ENCODE peak calls at places on chromosome 13, in five cellular contexts. One of them, this sample, is unnamed.
A peak's percentile ranks its signal among the peaks of the same experiment; 100 is the strongest.

GRCh38 chr13:100721885-100722512 is 47.4 kb upstream of the TMTC4 start:
- DNase-seq in H9: peak; percentile 56
- DNase-seq in trophoblast cell: peak; percentile 79
- DNase-seq in neuronal stem cell: peak; percentile 51
- DNase-seq in H1: no peak
- DNase-seq in this sample: peak; percentile 53

GRCh38 chr13:101942038-101942437 is 459.8 kb downstream of the FGF14 start:
- DNase-seq in H9: no peak
- DNase-seq in trophoblast cell: peak; percentile 81
- DNase-seq in H1: no peak
- DNase-seq in neuronal stem cell: peak; percentile 54
- DNase-seq in this sample: peak; percentile 44

GRCh38 chr13:39148513-39148961 is 110.3 kb downstream of the NHLRC3 start:
- DNase-seq in neuronal stem cell: no peak
- DNase-seq in H1: no peak
- DNase-seq in H9: no peak
- DNase-seq in trophoblast cell: peak; percentile 81
- DNase-seq in this sample: peak; percentile 88

GRCh38 chr13:22173605-22174004 is 502.7 kb downstream of the FGF9 start:
- DNase-seq in H9: no peak
- DNase-seq in neuronal stem cell: no peak
- DNase-seq in trophoblast cell: peak; percentile 19
- DNase-seq in H1: no peak
- DNase-seq in this sample: peak; percentile 48

GRCh38 chr13:51869921-51870320 is 8.2 kb downstream of the CCDC70 start:
- DNase-seq in H1: no peak
- DNase-seq in trophoblast cell: no peak
- DNase-seq in H9: no peak
- DNase-seq in neuronal stem cell: no peak
- DNase-seq in this sample: no peak

GRCh38 chr13:30696278-30697176 is 38.8 kb upstream of the ALOX5AP start:
- DNase-seq in H1: no peak
- DNase-seq in trophoblast cell: no peak
- DNase-seq in neuronal stem cell: no peak
- DNase-seq in H9: peak; percentile 47
- DNase-seq in this sample: peak; percentile 56

GRCh38 chr13:28357846-28358496 is 137.0 kb downstream of the FLT1 start:
- DNase-seq in neuronal stem cell: no peak
- DNase-seq in H1: no peak
- DNase-seq in trophoblast cell: no peak
- DNase-seq in H9: no peak
- DNase-seq in this sample: peak; percentile 68

GRCh38 chr13:112791662-112792440 is 102.0 kb downstream of the ATP11A start:
- DNase-seq in H9: no peak
- DNase-seq in neuronal stem cell: no peak
- DNase-seq in H1: no peak
- DNase-seq in trophoblast cell: peak; percentile 72
- DNase-seq in this sample: no peak

GRCh38 chr13:52760078-52760477 is 20.5 kb upstream of the CNMD start:
- DNase-seq in neuronal stem cell: no peak
- DNase-seq in H9: no peak
- DNase-seq in trophoblast cell: no peak
- DNase-seq in H1: no peak
- DNase-seq in this sample: no peak

GRCh38 chr13:95317037-95317989 is 16.1 kb upstream of the ABCC4 start:
- DNase-seq in H1: no peak
- DNase-seq in neuronal stem cell: no peak
- DNase-seq in H9: no peak
- DNase-seq in trophoblast cell: no peak
- DNase-seq in this sample: peak; percentile 75

GRCh38 chr13:32951580-32951979 is 64.6 kb upstream of the KL start:
- DNase-seq in H1: no peak
- DNase-seq in trophoblast cell: no peak
- DNase-seq in H9: no peak
- DNase-seq in neuronal stem cell: no peak
- DNase-seq in this sample: no peak

GRCh38 chr13:36288794-36289391 is 8.7 kb downstream of the CCDC169 start:
- DNase-seq in neuronal stem cell: peak; percentile 9
- DNase-seq in H9: no peak
- DNase-seq in trophoblast cell: no peak
- DNase-seq in H1: no peak
- DNase-seq in this sample: no peak

GRCh38 chr13:67438465-67438864 is 208.3 kb upstream of the PCDH9 start:
- DNase-seq in H1: no peak
- DNase-seq in H9: no peak
- DNase-seq in neuronal stem cell: peak; percentile 8
- DNase-seq in trophoblast cell: no peak
- DNase-seq in this sample: no peak

GRCh38 chr13:94996445-94996844 is 284.1 kb upstream of the SOX21 start:
- DNase-seq in neuronal stem cell: no peak
- DNase-seq in H1: no peak
- DNase-seq in trophoblast cell: no peak
- DNase-seq in H9: no peak
- DNase-seq in this sample: no peak

GRCh38 chr13:35851238-35851814 is 279.9 kb downstream of the DCLK1 start:
- DNase-seq in trophoblast cell: no peak
- DNase-seq in H9: no peak
- DNase-seq in neuronal stem cell: no peak
- DNase-seq in H1: no peak
- DNase-seq in this sample: no peak

GRCh38 chr13:25847145-25847544 is 204.7 kb downstream of the SHISA2 start:
- DNase-seq in H9: no peak
- DNase-seq in H1: no peak
- DNase-seq in trophoblast cell: no peak
- DNase-seq in neuronal stem cell: no peak
- DNase-seq in this sample: no peak

GRCh38 chr13:39418424-39418823 is 184.6 kb downstream of the LHFPL6 start:
- DNase-seq in H1: no peak
- DNase-seq in neuronal stem cell: no peak
- DNase-seq in H9: no peak
- DNase-seq in trophoblast cell: no peak
- DNase-seq in this sample: no peak

GRCh38 chr13:67951431-67951830 is 721.3 kb upstream of the PCDH9 start:
- DNase-seq in H9: no peak
- DNase-seq in trophoblast cell: no peak
- DNase-seq in H1: no peak
- DNase-seq in neuronal stem cell: no peak
- DNase-seq in this sample: no peak

GRCh38 chr13:33258437-33259193 is 26.9 kb downstream of the STARD13 start:
- DNase-seq in neuronal stem cell: no peak
- DNase-seq in H9: no peak
- DNase-seq in trophoblast cell: peak; percentile 38
- DNase-seq in H1: no peak
- DNase-seq in this sample: peak; percentile 78

GRCh38 chr13:27712421-27712820 is 79.9 kb upstream of the GSX1 start:
- DNase-seq in neuronal stem cell: no peak
- DNase-seq in trophoblast cell: peak; percentile 4
- DNase-seq in H1: no peak
- DNase-seq in H9: no peak
- DNase-seq in this sample: peak; percentile 21

GRCh38 chr13:97072297-97072696 is 78.0 kb upstream of the OXGR1 start:
- DNase-seq in H1: no peak
- DNase-seq in trophoblast cell: no peak
- DNase-seq in neuronal stem cell: no peak
- DNase-seq in H9: no peak
- DNase-seq in this sample: no peak

GRCh38 chr13:97067342-97067895 is 73.1 kb upstream of the OXGR1 start:
- DNase-seq in H9: no peak
- DNase-seq in trophoblast cell: peak; percentile 30
- DNase-seq in H1: no peak
- DNase-seq in neuronal stem cell: no peak
- DNase-seq in this sample: peak; percentile 33

GRCh38 chr13:97074618-97075017 is 80.3 kb upstream of the OXGR1 start:
- DNase-seq in H9: no peak
- DNase-seq in neuronal stem cell: no peak
- DNase-seq in trophoblast cell: no peak
- DNase-seq in H1: no peak
- DNase-seq in this sample: no peak

GRCh38 chr13:97068146-97068545 is 73.9 kb upstream of the OXGR1 start:
- DNase-seq in H1: no peak
- DNase-seq in trophoblast cell: peak; percentile 11
- DNase-seq in neuronal stem cell: no peak
- DNase-seq in H9: no peak
- DNase-seq in this sample: peak; percentile 54

GRCh38 chr13:97068964-97069815 is 74.9 kb upstream of the OXGR1 start:
- DNase-seq in H1: no peak
- DNase-seq in H9: no peak
- DNase-seq in trophoblast cell: peak; percentile 58
- DNase-seq in neuronal stem cell: no peak
- DNase-seq in this sample: no peak
- H2BK12ac ChIP-seq in H1: no peak overlapping the region
- H2BK12ac ChIP-seq in H9: no peak overlapping the region
- H2BK12ac ChIP-seq in trophoblast cell: no peak overlapping the region
- H2BK12ac ChIP-seq in neuronal stem cell: no peak overlapping the region
- H2BK12ac ChIP-seq in this sample: no peak overlapping the region

DNA sequence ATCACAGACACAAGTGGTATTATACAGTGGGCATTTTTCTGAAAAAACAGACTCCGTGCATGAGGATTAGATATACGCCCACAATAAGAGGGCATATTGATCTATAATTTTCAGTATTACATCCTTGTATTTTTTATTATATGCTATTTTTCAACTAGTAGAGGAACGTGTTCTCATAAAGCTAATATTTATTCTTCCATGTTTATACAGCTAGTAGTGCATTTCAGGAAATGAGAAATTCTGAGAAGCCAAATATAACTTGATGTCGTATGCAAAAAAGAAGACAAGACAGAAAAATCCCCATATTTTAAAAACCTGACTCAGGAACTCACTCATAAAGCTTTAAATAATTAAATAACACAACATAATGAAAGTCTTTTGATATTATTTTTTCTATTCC is 308.6 kb downstream of the ENOX1 start:
- DNase-seq in neuronal stem cell: no peak
- DNase-seq in trophoblast cell: no peak
- DNase-seq in H1: no peak
- DNase-seq in H9: no peak
- DNase-seq in this sample: no peak
- H2BK12ac ChIP-seq in neuronal stem cell: no peak overlapping the region
- H2BK12ac ChIP-seq in trophoblast cell: no peak overlapping the region
- H2BK12ac ChIP-seq in H1: no peak overlapping the region
- H2BK12ac ChIP-seq in H9: no peak overlapping the region
- H2BK12ac ChIP-seq in this sample: no peak overlapping the region

GRCh38 chr13:63337041-63337440 is 1921.4 kb upstream of the PCDH20 start:
- DNase-seq in H1: no peak
- DNase-seq in trophoblast cell: no peak
- DNase-seq in H9: no peak
- DNase-seq in neuronal stem cell: no peak
- DNase-seq in this sample: no peak
- H2BK12ac ChIP-seq in H1: no peak overlapping the region
- H2BK12ac ChIP-seq in trophoblast cell: no peak overlapping the region
- H2BK12ac ChIP-seq in H9: no peak overlapping the region
- H2BK12ac ChIP-seq in neuronal stem cell: no peak overlapping the region
- H2BK12ac ChIP-seq in this sample: no peak overlapping the region

GRCh38 chr13:98856983-98857382 is 104.5 kb upstream of the SLC15A1 start:
- DNase-seq in trophoblast cell: no peak
- DNase-seq in H1: no peak
- DNase-seq in H9: no peak
- DNase-seq in neuronal stem cell: no peak
- DNase-seq in this sample: no peak

GRCh38 chr13:98854448-98854847 is 102.0 kb upstream of the SLC15A1 start:
- DNase-seq in H9: no peak
- DNase-seq in neuronal stem cell: no peak
- DNase-seq in trophoblast cell: no peak
- DNase-seq in H1: no peak
- DNase-seq in this sample: no peak

GRCh38 chr13:98860491-98860890 is 108.0 kb upstream of the SLC15A1 start:
- DNase-seq in H9: no peak
- DNase-seq in trophoblast cell: no peak
- DNase-seq in H1: no peak
- DNase-seq in neuronal stem cell: no peak
- DNase-seq in this sample: no peak

GRCh38 chr13:98853791-98854191 is 101.3 kb upstream of the SLC15A1 start:
- DNase-seq in H9: no peak
- DNase-seq in H1: no peak
- DNase-seq in neuronal stem cell: no peak
- DNase-seq in trophoblast cell: no peak
- DNase-seq in this sample: peak; percentile 53

DNA sequence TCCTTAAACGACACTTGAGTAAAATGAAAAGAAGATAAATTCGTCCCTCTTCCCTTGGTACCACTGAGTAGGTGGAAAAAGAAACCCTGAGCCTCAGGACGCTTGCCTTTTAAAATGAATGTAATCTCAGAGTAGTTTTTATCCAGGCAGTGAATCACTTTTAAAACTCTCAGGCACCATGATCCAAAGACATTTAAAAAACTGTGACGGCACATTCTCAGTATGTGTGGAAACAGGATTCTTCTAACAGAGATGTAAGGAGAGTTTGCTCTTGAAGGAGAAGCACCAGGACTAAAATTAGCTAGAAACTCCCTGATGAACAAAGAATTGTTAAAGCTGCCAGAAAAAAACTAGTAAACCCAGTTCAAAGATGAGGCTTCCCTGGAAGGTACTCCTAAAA is 105.7 kb upstream of the SLC15A1 start:
- DNase-seq in H1: no peak
- DNase-seq in H9: no peak
- DNase-seq in trophoblast cell: no peak
- DNase-seq in neuronal stem cell: no peak
- DNase-seq in this sample: no peak
- H2BK12ac ChIP-seq in H1: no peak overlapping the region
- H2BK12ac ChIP-seq in H9: no peak overlapping the region
- H2BK12ac ChIP-seq in trophoblast cell: no peak overlapping the region
- H2BK12ac ChIP-seq in neuronal stem cell: no peak overlapping the region
- H2BK12ac ChIP-seq in this sample: no peak overlapping the region

DNA sequence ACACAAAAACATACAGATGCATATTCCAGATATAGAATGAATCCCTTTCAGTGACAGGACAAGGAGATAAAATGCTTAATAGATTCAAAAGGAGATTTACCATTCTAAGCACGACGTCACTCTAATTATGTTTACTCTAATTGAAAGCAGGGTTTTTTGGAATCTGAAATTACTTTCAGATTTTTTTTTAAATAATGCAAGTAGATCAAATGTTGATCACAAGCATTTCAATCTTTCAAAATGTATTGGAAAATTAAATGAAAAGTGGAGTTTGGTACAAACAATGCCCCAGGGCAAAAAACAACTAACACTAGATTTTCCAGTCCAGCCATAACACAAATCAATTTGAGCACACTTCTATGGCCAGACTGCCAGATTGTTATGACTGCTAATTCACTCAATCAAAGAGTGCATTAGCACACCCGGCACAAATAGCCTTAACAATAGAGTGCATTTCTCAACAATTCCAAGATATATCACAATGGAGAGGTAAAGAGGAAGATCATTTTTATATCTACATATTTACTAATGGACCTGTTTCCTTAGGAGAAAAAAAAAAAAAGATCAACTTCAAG is 4.3 kb upstream of the DACH1 start:
- DNase-seq in H1: no peak
- DNase-seq in trophoblast cell: no peak
- DNase-seq in neuronal stem cell: no peak
- DNase-seq in H9: no peak
- DNase-seq in this sample: no peak
- H2BK12ac ChIP-seq in H1: no peak overlapping the region
- H2BK12ac ChIP-seq in trophoblast cell: no peak overlapping the region
- H2BK12ac ChIP-seq in neuronal stem cell: no peak overlapping the region
- H2BK12ac ChIP-seq in H9: no peak overlapping the region
- H2BK12ac ChIP-seq in this sample: no peak overlapping the region

This sample was measured in mesenchymal stem cell.